ENCODE peak calls at places on chromosomes 6 and 20, in four cellular contexts. W is WTC11, I is HepG2, Y is K562. T is an unnamed sample.

GRCh38 chr20:56987992-56988391 is 278.4 kb downstream of the BMP7 start:
- DNase-seq in W (no peak), I (no peak), Y (peak; percentile 55), T (no peak)

GRCh38 chr6:137339929-137340559 is 120.9 kb upstream of the IFNGR1 start:
- DNase-seq in W (no peak), I (no peak), Y (no peak), T (no peak)

GRCh38 chr6:130969807-130970491 is 93.1 kb downstream of the EPB41L2 start:
- DNase-seq in W (no peak), I (peak; percentile 80), Y (no peak), T (peak; percentile 9)

GRCh38 chr20:25051386-25052155 is 6.4 kb downstream of the ACSS1 start:
- DNase-seq in W (peak; percentile 3), I (no peak), Y (no peak), T (no peak)

GRCh38 chr20:52801628-52802006 is 170.5 kb upstream of the TSHZ2 start:
- DNase-seq in W (no peak), I (no peak), Y (no peak), T (no peak)

GRCh38 chr6:36755435-36756348 is 58.1 kb downstream of the RAB44 start:
- DNase-seq in W (no peak), I (peak; percentile 40), Y (no peak), T (no peak)

GRCh38 chr20:40414843-40415615 is 274.0 kb downstream of the MAFB start:
- DNase-seq in W (no peak), I (no peak), Y (no peak), T (no peak)

GRCh38 chr20:43843965-43844660 is 70.5 kb upstream of the TOX2 start:
- DNase-seq in W (no peak), I (no peak), Y (no peak), T (no peak)

GRCh38 chr6:90261801-90262200 is 34.8 kb downstream of the BACH2 start:
- DNase-seq in W (no peak), I (no peak), Y (no peak), T (no peak)

GRCh38 chr20:19212524-19213502 is at the start of gene SLC24A3:
- DNase-seq in W (peak; percentile 77), I (peak; percentile 23), Y (no peak), T (peak; percentile 51)

GRCh38 chr20:58622671-58623578 is 28.2 kb upstream of the STX16 start:
- DNase-seq in W (no peak), I (no peak), Y (no peak), T (no peak)

GRCh38 chr20:49603209-49603627 is 35.3 kb upstream of the PTGIS start:
- DNase-seq in W (peak; percentile 47), I (peak; percentile 84), Y (no peak), T (no peak)

GRCh38 chr20:46872315-46873211 is 22.1 kb upstream of the EYA2 start:
- DNase-seq in W (no peak), I (no peak), Y (peak; percentile 29), T (no peak)

GRCh38 chr20:46333136-46333991 is 25.1 kb upstream of the CDH22 start:
- DNase-seq in W (no peak), I (no peak), Y (no peak), T (no peak)

GRCh38 chr20:48066256-48066655 is 281.0 kb upstream of the SULF2 start:
- DNase-seq in W (no peak), I (no peak), Y (no peak), T (no peak)

GRCh38 chr20:50366270-50367103 is 143.7 kb upstream of the PTPN1 start:
- DNase-seq in W (no peak), I (peak; percentile 100), Y (no peak), T (peak; percentile 65)

GRCh38 chr20:17807670-17808069 is 107.9 kb downstream of the BANF2 start:
- DNase-seq in W (no peak), I (peak; percentile 58), Y (no peak), T (no peak)

GRCh38 chr20:9626357-9626756 is 112.0 kb downstream of the LAMP5 start:
- DNase-seq in W (no peak), I (no peak), Y (no peak), T (peak; percentile 33)

GRCh38 chr6:93784794-93785757 is 365.7 kb upstream of the EPHA7 start:
- DNase-seq in W (no peak), I (no peak), Y (no peak), T (peak; percentile 31)

GRCh38 chr20:1323830-1324597 is 4.9 kb downstream of the SDCBP2 start:
- DNase-seq in W (no peak), I (no peak), Y (no peak), T (no peak)

GRCh38 chr20:23641936-23642751 is 4.4 kb upstream of the CST3 start:
- DNase-seq in W (no peak), I (no peak), Y (no peak), T (no peak)

GRCh38 chr20:62724692-62725595 is 16.3 kb downstream of the NTSR1 start:
- DNase-seq in W (no peak), I (no peak), Y (no peak), T (no peak)

GRCh38 chr20:24701027-24701426 is 231.6 kb downstream of the SYNDIG1 start:
- DNase-seq in W (no peak), I (no peak), Y (no peak), T (no peak)

DNA sequence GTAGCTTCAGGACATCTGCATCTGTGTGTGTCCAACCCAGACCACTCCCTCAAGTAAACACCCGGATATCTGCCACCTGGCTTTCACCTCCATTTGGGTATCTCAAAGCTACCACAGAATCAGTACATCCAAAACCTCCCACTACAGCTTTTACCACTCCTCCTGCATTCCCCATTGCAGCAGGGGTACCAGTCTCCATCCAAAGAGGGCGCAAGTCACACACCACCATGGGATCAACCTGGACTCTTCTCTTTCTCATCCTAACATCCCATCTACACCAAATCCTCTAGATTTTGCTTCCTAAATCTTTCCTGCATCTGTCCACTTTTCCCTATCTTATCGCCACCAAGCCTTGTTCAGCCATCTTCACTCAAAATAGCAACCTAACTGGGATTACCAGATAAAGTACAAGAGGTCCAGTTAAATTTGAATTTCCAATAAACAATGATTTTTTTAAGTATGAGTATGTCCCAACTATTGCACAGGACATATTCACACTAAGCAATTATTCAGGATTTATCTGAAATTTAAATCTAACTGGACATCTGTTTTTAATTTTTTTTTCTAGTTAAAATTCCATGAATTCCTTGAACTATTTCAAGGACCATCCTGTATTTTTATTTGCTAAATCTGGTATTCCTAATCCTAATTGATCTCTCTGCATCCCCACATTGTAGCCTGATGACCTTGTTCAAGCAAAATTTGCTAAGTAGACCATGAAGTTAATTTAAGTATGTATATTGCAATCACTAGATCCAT is 164.3 kb upstream of the MLN start:
- DNase-seq in W (peak; percentile 62), I (peak; percentile 47), Y (peak; percentile 50), T (peak; percentile 18)
- TF ChIP-seq HMGXB4 in W (no peak), I (no peak), Y (no peak), T (no peak)

GRCh38 chr6:159831373-159831679 is 31.2 kb downstream of the PNLDC1 start:
- DNase-seq in W (no peak), I (no peak), Y (no peak), T (no peak)

GRCh38 chr6:159830481-159831372 is 30.7 kb downstream of the PNLDC1 start:
- DNase-seq in W (peak; percentile 50), I (no peak), Y (no peak), T (no peak)

GRCh38 chr6:159832941-159833340 is 32.9 kb downstream of the PNLDC1 start:
- DNase-seq in W (no peak), I (no peak), Y (no peak), T (no peak)

GRCh38 chr6:159833997-159834601 is 34.0 kb downstream of the PNLDC1 start:
- DNase-seq in W (no peak), I (no peak), Y (no peak), T (no peak)

GRCh38 chr6:159833556-159833955 is 33.5 kb downstream of the PNLDC1 start:
- DNase-seq in W (no peak), I (no peak), Y (no peak), T (no peak)
- TF ChIP-seq HMGXB4 in W (no peak), I (no peak), Y (no peak), T (no peak)

DNA sequence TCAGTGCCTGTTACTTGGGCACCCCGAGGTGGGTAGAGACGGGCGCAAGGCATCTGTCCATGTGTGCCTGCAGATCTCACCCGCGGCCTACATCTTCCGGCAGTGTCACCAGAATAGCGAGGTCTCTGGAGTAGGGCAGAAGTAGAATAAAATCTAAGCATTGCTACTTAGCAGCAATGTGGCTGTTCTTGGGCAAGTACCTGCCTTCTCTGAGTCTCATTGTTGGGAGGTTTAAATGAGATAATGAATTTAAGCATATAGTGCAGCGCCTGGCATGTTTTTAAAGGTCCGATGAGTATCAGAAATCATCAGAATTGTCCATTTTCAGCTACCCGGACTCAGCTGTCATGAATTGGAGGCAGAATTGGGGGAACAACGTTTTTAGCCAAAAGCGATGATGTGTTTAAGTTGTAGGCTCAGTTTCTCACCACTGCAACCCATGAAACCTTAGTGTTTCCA is 800 bp downstream of the ABCC10 start:
- DNase-seq in W (no peak), I (no peak), Y (no peak), T (no peak)
- TF ChIP-seq HMGXB4 in W (no peak), I (no peak), Y (no peak), T (no peak)

GRCh38 chr6:31827286-31828079 is at the start of gene HSPA1B:
- DNase-seq in W (peak; percentile 98), I (peak; percentile 100), Y (peak; percentile 100), T (peak; percentile 96)
- TF ChIP-seq HMGXB4 in W (no peak), I (peak; percentile 51), Y (no peak), T (no peak)

GRCh38 chr6:169950558-169950957 is 199.1 kb downstream of the ERMARD start:
- DNase-seq in W (no peak), I (no peak), Y (no peak), T (no peak)
- TF ChIP-seq HMGXB4 in W (no peak), I (no peak), Y (no peak), T (no peak)

GRCh38 chr6:79212859-79213258 is 21.6 kb downstream of the HMGN3 start:
- DNase-seq in W (no peak), I (no peak), Y (no peak), T (no peak)

GRCh38 chr6:79215233-79215824 is 19.2 kb downstream of the HMGN3 start:
- DNase-seq in W (no peak), I (peak; percentile 9), Y (no peak), T (no peak)
- TF ChIP-seq HMGXB4 in W (no peak), I (no peak), Y (no peak), T (no peak)

DNA sequence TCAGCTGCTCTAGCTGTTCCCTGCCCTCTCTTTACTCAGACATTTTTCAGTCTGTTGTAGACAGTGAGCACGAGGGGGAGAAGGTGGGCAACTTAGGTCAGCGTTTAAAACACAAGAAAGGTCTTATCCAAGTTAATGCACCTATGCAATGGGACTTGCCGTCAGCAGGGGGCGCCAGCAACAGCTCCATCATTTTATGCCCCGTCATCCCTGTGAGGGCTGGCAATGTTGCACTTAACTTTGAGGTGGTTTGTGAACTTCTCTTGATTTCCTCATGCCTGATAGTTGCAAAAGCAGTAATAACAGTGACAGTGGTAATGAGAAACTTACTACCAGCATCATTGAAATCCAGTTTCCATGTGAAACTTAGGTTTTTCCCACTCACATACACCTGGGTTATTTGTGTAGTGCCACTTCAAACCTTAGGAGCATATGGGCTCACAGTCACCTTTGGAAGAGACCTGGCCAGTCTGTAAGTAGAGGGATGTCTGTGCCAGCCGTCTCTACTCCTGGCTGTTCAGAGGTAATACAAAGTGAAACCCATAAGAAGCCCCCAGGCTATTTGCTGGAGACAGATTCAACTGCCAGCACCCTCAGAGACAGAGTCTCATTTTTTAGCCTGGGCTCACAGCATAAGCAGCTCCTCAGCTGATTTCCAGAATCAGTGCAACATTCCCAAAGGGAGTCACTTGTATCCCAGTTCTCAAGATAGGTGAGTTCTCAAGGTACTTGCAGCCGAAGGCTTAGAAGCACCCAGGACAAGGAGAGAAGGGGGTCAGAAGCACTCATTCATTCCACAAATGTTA is 44.8 kb upstream of the ID1 start:
- DNase-seq in W (peak; percentile 77), I (peak; percentile 83), Y (peak; percentile 80), T (peak; percentile 94)
- TF ChIP-seq HMGXB4 in W (no peak), I (no peak), Y (peak; percentile 6), T (peak; percentile 49)

GRCh38 chr6:81749704-81750103 is 2.8 kb downstream of the TENT5A start:
- DNase-seq in W (no peak), I (no peak), Y (no peak), T (no peak)
- TF ChIP-seq HMGXB4 in W (no peak), I (no peak), Y (no peak), T (no peak)